ENCODE peak calls at places on chromosomes 12 and 14, in five cellular contexts. One of them, this sample, is unnamed.
A peak's percentile ranks its signal among the peaks of the same experiment; 100 is the strongest.

GRCh38 chr14:78933948-78934524 is 763.9 kb downstream of the NRXN3 start:
- DNase-seq in IMR-90: peak; percentile 49
- DNase-seq in neuronal stem cell: peak; percentile 27
- DNase-seq in mesenchymal stem cell: peak; percentile 47
- DNase-seq in H1: no peak
- DNase-seq in this sample: peak; percentile 31

GRCh38 chr14:95037273-95037672 is 120.1 kb downstream of the DICER1 start:
- DNase-seq in mesenchymal stem cell: no peak
- DNase-seq in H1: no peak
- DNase-seq in IMR-90: no peak
- DNase-seq in neuronal stem cell: no peak
- DNase-seq in this sample: no peak

GRCh38 chr12:89421093-89421835 is 69.0 kb upstream of the DUSP6 start:
- DNase-seq in H1: no peak
- DNase-seq in mesenchymal stem cell: no peak
- DNase-seq in IMR-90: no peak
- DNase-seq in neuronal stem cell: no peak
- DNase-seq in this sample: peak; percentile 93

GRCh38 chr14:96065661-96066459 is 26.7 kb downstream of the C14orf132 start:
- DNase-seq in mesenchymal stem cell: no peak
- DNase-seq in neuronal stem cell: no peak
- DNase-seq in H1: no peak
- DNase-seq in IMR-90: no peak
- DNase-seq in this sample: peak; percentile 52

GRCh38 chr12:85425926-85426325 is 145.9 kb downstream of the ALX1 start:
- DNase-seq in mesenchymal stem cell: no peak
- DNase-seq in neuronal stem cell: no peak
- DNase-seq in H1: no peak
- DNase-seq in IMR-90: no peak
- DNase-seq in this sample: no peak

GRCh38 chr12:72547593-72547992 is 275.4 kb downstream of the TRHDE start:
- DNase-seq in mesenchymal stem cell: no peak
- DNase-seq in neuronal stem cell: no peak
- DNase-seq in H1: no peak
- DNase-seq in IMR-90: peak; percentile 72
- DNase-seq in this sample: peak; percentile 26

GRCh38 chr12:46430340-46430948 is 57.9 kb upstream of the SLC38A2 start:
- DNase-seq in neuronal stem cell: no peak
- DNase-seq in IMR-90: peak; percentile 89
- DNase-seq in H1: no peak
- DNase-seq in mesenchymal stem cell: peak; percentile 79
- DNase-seq in this sample: peak; percentile 85

GRCh38 chr12:14994610-14995009 is 21.8 kb downstream of the PDE6H start:
- DNase-seq in IMR-90: peak; percentile 17
- DNase-seq in H1: no peak
- DNase-seq in neuronal stem cell: no peak
- DNase-seq in mesenchymal stem cell: peak; percentile 35
- DNase-seq in this sample: no peak

GRCh38 chr14:92801917-92802316 is 7.8 kb downstream of the GOLGA5 start:
- DNase-seq in IMR-90: no peak
- DNase-seq in H1: no peak
- DNase-seq in mesenchymal stem cell: no peak
- DNase-seq in neuronal stem cell: no peak
- DNase-seq in this sample: no peak

GRCh38 chr14:92797935-92798653 is 4.0 kb downstream of the GOLGA5 start:
- DNase-seq in H1: no peak
- DNase-seq in IMR-90: no peak
- DNase-seq in neuronal stem cell: no peak
- DNase-seq in mesenchymal stem cell: no peak
- DNase-seq in this sample: no peak

GRCh38 chr14:92800525-92800924 is 6.4 kb downstream of the GOLGA5 start:
- DNase-seq in H1: no peak
- DNase-seq in neuronal stem cell: no peak
- DNase-seq in IMR-90: no peak
- DNase-seq in mesenchymal stem cell: no peak
- DNase-seq in this sample: no peak

GRCh38 chr14:92800012-92800411 is 5.9 kb downstream of the GOLGA5 start:
- DNase-seq in mesenchymal stem cell: no peak
- DNase-seq in neuronal stem cell: no peak
- DNase-seq in H1: no peak
- DNase-seq in IMR-90: no peak
- DNase-seq in this sample: no peak

DNA sequence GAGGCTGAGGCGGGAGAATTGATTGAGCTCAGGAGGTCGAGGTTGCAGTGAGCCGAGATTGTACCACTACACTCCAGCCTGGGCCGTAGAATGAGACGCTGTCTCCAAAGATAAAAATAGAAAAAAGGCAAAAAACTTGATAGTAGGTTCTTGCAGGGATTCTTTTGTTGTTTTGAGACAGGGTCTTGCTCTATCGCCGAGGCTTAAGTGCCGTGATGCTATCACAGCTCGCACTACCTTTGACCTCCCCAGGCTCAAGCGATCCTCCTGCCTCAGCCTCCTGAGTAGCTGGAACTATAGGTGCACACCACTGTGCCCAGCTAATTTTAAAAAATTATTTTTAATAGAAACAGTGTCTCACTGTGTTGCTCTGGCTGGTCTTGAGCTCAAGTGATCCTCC is 4.7 kb downstream of the GOLGA5 start:
- DNase-seq in IMR-90: no peak
- DNase-seq in neuronal stem cell: no peak
- DNase-seq in mesenchymal stem cell: no peak
- DNase-seq in H1: no peak
- DNase-seq in this sample: no peak
- H3K4ac ChIP-seq in IMR-90: no peak overlapping the region
- H3K4ac ChIP-seq in neuronal stem cell: no peak overlapping the region
- H3K4ac ChIP-seq in mesenchymal stem cell: no peak overlapping the region
- H3K4ac ChIP-seq in H1: no peak overlapping the region
- H3K4ac ChIP-seq in this sample: no peak overlapping the region

DNA sequence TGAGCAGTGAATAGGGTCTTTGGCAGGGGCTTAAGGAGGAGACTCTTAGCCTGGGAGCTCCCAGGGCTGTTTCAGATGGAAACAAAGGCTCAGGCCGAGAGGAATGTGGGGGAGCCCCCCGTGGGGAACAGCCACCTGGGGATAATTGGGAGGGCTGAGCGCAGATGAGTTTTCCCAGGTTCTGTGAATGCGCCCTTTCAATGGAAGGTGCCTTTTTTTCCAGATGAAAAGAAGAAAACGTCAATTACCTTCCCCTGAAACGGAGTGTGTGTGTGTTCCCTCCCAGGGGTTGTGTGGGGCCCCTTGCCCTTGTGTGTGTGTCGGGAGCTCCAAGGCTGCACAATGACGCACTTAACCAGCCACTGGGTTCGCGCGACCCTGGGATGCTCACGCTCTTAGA is 14.4 kb downstream of the MEG3 start:
- DNase-seq in H1: peak; percentile 63
- DNase-seq in mesenchymal stem cell: no peak
- DNase-seq in neuronal stem cell: peak; percentile 90
- DNase-seq in IMR-90: no peak
- DNase-seq in this sample: no peak
- H3K36me3 ChIP-seq in H1: no peaks in the 10 kb centered on the region
- H3K36me3 ChIP-seq in mesenchymal stem cell: peaks cover 66% of the 10 kb centered on the region
- H3K36me3 ChIP-seq in neuronal stem cell: no peaks in the 10 kb centered on the region
- H3K36me3 ChIP-seq in IMR-90: peaks cover 70% of the 10 kb centered on the region
- H3K36me3 ChIP-seq in this sample: no peaks in the 10 kb centered on the region

GRCh38 chr12:69265205-69265604 is 25.8 kb downstream of the CPSF6 start:
- DNase-seq in IMR-90: no peak
- DNase-seq in mesenchymal stem cell: no peak
- DNase-seq in neuronal stem cell: no peak
- DNase-seq in H1: no peak
- DNase-seq in this sample: no peak
- H3K4ac ChIP-seq in IMR-90: no peak overlapping the region
- H3K4ac ChIP-seq in mesenchymal stem cell: no peak overlapping the region
- H3K4ac ChIP-seq in neuronal stem cell: no peak overlapping the region
- H3K4ac ChIP-seq in H1: no peak overlapping the region
- H3K4ac ChIP-seq in this sample: no peak overlapping the region

GRCh38 chr12:109496306-109496705 is 18.9 kb downstream of the UBE3B start:
- DNase-seq in neuronal stem cell: no peak
- DNase-seq in H1: no peak
- DNase-seq in IMR-90: no peak
- DNase-seq in mesenchymal stem cell: no peak
- DNase-seq in this sample: no peak

GRCh38 chr12:109494348-109494881 is 17.0 kb downstream of the UBE3B start:
- DNase-seq in mesenchymal stem cell: no peak
- DNase-seq in neuronal stem cell: no peak
- DNase-seq in IMR-90: no peak
- DNase-seq in H1: no peak
- DNase-seq in this sample: no peak

GRCh38 chr12:109493090-109493489 is 15.7 kb downstream of the UBE3B start:
- DNase-seq in neuronal stem cell: no peak
- DNase-seq in IMR-90: no peak
- DNase-seq in H1: no peak
- DNase-seq in mesenchymal stem cell: no peak
- DNase-seq in this sample: no peak

GRCh38 chr12:109493938-109494337 is 16.5 kb downstream of the UBE3B start:
- DNase-seq in IMR-90: no peak
- DNase-seq in neuronal stem cell: no peak
- DNase-seq in H1: no peak
- DNase-seq in mesenchymal stem cell: no peak
- DNase-seq in this sample: no peak

DNA sequence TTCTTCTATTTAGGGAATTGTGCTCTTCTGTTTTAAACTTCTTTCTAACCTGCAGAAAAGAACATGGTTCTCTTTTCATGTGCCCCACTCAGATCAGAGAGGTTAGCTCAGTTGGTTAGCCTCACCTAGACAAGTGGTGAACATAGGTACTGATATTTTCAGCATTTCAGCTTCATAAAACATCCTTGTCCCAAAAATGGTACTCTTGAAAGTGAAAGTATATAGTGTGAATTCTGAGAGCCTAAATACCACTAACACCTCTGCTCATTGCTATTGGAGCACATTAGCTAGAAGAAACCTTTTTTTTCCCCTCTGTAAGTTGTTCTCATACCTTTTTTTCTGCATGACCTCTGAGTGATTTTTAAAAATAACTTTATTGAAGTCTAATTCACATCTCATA is 17.6 kb downstream of the UBE3B start:
- DNase-seq in H1: no peak
- DNase-seq in mesenchymal stem cell: no peak
- DNase-seq in IMR-90: no peak
- DNase-seq in neuronal stem cell: no peak
- DNase-seq in this sample: no peak
- H3K36me3 ChIP-seq in H1: peaks cover 34% of the 10 kb centered on the region
- H3K36me3 ChIP-seq in mesenchymal stem cell: peaks cover 91% of the 10 kb centered on the region
- H3K36me3 ChIP-seq in IMR-90: peaks cover 42% of the 10 kb centered on the region
- H3K36me3 ChIP-seq in neuronal stem cell: peaks cover 95% of the 10 kb centered on the region
- H3K36me3 ChIP-seq in this sample: peaks cover 2% of the 10 kb centered on the region

DNA sequence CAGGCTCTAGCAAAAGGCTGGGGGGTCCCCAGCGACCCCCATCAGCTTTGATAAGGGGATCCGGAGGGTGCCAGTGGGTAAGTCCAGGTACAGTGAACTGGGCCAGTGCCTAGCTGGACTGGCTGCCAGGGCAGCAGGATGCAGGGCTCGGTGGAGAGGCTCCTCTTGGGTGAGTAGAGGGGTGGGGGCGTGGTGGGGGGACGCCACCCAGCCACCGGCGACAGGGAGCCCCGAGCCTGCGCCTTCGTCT is 171 bp downstream of the RAPGEF3 start:
- DNase-seq in IMR-90: no peak
- DNase-seq in neuronal stem cell: no peak
- DNase-seq in mesenchymal stem cell: no peak
- DNase-seq in H1: no peak
- DNase-seq in this sample: no peak
- H3K4ac ChIP-seq in IMR-90: peak overlapping the region; percentile 60
- H3K4ac ChIP-seq in neuronal stem cell: no peak overlapping the region
- H3K4ac ChIP-seq in mesenchymal stem cell: peak overlapping the region; percentile 25
- H3K4ac ChIP-seq in H1: no peak overlapping the region
- H3K4ac ChIP-seq in this sample: peak overlapping the region; percentile 44